ENCODE peak calls at places on chromosomes 11 and 22, in four cellular contexts. Z is K562, I is H1, J is GM12878. U is an unnamed sample.
A peak's percentile ranks its signal among the peaks of the same experiment; 100 is the strongest.

GRCh38 chr11:115720537-115721308 is 216.5 kb upstream of the CADM1 start:
- DNase-seq in J (no peak), Z (no peak), I (no peak), U (no peak)

GRCh38 chr11:43708776-43709175 is 28.2 kb downstream of the HSD17B12 start:
- DNase-seq in I (no peak), Z (no peak), J (no peak), U (no peak)

GRCh38 chr11:128555606-128556005 is 31.8 kb downstream of the ETS1 start:
- DNase-seq in Z (no peak), J (no peak), I (no peak), U (no peak)

GRCh38 chr11:1039481-1040427 is 3.2 kb upstream of the MUC6 start:
- DNase-seq in I (no peak), Z (no peak), J (no peak), U (no peak)

GRCh38 chr11:26930518-26931247 is 63.2 kb upstream of the FIBIN start:
- DNase-seq in I (no peak), J (no peak), Z (no peak), U (no peak)

GRCh38 chr22:20316844-20317401 is 2.9 kb downstream of the DGCR6L start:
- DNase-seq in I (no peak), J (no peak), Z (peak; percentile 11), U (no peak)

GRCh38 chr11:72769680-72770079 is 17.5 kb upstream of the ARAP1 start:
- DNase-seq in J (no peak), I (no peak), Z (no peak), U (no peak)

GRCh38 chr22:19757140-19757984 is 3.2 kb upstream of the TBX1 start:
- DNase-seq in Z (no peak), I (no peak), J (no peak), U (no peak)

GRCh38 chr22:36373258-36373579 is 14.5 kb downstream of the MYH9 start:
- DNase-seq in Z (no peak), J (no peak), I (no peak), U (no peak)

GRCh38 chr11:117443269-117444186 is 115.9 kb downstream of the CEP164 start:
- DNase-seq in Z (peak; percentile 65), I (peak; percentile 27), J (no peak), U (no peak)

GRCh38 chr11:20669833-20670684 is 673 bp downstream of the NELL1 start:
- DNase-seq in Z (no peak), J (no peak), I (no peak), U (no peak)

GRCh38 chr11:71491531-71492329 is 35.3 kb upstream of the KRTAP5-7 start:
- DNase-seq in Z (no peak), I (no peak), J (no peak), U (no peak)

GRCh38 chr11:96260526-96260925 is 82.5 kb downstream of the MAML2 start:
- DNase-seq in J (no peak), Z (no peak), I (no peak), U (no peak)

GRCh38 chr11:1120532-1121342 is 37.0 kb upstream of the MUC5AC start:
- DNase-seq in Z (no peak), I (no peak), J (no peak), U (peak; percentile 16)

GRCh38 chr11:34149274-34149673 is 43.8 kb downstream of the NAT10 start:
- DNase-seq in J (no peak), I (no peak), Z (no peak), U (no peak)

GRCh38 chr11:65558002-65558784 is at the start of gene LTBP3:
- DNase-seq in Z (peak; percentile 90), I (no peak), J (no peak), U (peak; percentile 75)
- TF ChIP-seq TAF1 in Z (no peak), I (peak; percentile 23), J (no peak), U (no peak)

GRCh38 chr11:133012803-133013202 is 519.5 kb downstream of the OPCML start:
- DNase-seq in Z (no peak), I (no peak), J (no peak), U (no peak)

GRCh38 chr11:133015457-133015856 is 516.8 kb downstream of the OPCML start:
- DNase-seq in I (no peak), J (no peak), Z (no peak), U (no peak)

GRCh38 chr11:133007020-133007584 is 525.2 kb downstream of the OPCML start:
- DNase-seq in Z (no peak), I (no peak), J (no peak), U (no peak)

DNA sequence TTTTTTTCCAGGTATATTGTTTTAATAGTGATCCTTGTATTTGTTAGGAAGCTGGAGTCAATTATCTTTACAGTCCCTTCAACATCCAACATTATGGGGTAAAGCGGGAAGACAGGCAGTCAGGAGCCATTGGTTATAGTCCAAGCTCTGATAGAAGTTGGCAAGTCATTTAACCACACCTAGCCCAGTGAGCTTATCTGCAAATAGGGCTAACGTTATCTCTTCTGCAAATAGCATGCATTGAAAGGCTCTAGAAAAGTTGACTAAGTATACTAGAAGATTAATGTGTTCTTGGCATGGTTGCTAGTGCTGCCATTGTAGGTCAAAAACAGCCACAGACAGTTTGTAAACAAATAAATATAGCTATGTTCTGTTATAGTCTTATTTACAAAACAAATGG is 520.7 kb downstream of the OPCML start:
- DNase-seq in I (no peak), Z (no peak), J (no peak), U (no peak)
- TF ChIP-seq POLR2AphosphoS5 in I (no peak), Z (no peak), J (no peak), U (no peak)

DNA sequence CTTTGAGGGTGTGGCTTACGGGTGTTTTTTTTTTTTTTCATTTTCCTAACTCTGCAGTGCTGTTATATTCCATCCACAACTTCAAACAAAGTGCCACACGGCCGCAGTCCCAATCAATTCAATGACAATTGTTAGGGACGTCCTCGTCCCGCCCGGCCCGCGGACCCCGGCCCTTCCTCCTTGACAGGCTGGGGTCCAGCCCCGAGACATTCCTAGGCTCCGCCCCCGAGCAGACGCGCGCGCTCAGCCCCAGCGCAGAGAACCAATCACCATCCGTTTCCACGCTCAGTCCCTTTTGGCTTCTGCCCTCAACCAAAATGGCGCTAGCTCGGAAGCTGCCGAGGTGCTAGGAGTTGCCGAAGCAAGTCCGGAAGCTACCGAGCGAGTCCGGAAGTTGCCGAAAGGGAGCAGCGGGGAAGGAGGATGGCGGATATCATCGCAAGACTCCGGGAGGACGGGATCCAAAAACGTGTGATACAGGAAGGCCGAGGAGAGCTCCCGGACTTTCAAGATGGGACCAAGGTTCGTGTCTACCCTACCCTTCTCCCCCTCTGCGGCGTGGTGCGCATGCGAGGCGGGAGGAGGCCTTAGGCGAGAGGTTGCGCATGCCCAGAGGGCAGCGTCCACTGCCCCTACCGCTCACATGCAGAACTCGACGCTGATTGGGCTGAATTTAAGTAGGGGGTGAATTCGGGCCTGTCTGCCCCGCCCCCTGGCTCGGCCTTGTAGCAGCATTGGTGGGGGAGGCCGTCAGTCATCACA is at the start of gene AIP:
- DNase-seq in I (peak; percentile 93), J (peak; percentile 97), Z (peak; percentile 99), U (peak; percentile 92)
- TF ChIP-seq POLR2A in I (no peak), J (peak; percentile 78), Z (peak; percentile 81), U (peak; percentile 71)

DNA sequence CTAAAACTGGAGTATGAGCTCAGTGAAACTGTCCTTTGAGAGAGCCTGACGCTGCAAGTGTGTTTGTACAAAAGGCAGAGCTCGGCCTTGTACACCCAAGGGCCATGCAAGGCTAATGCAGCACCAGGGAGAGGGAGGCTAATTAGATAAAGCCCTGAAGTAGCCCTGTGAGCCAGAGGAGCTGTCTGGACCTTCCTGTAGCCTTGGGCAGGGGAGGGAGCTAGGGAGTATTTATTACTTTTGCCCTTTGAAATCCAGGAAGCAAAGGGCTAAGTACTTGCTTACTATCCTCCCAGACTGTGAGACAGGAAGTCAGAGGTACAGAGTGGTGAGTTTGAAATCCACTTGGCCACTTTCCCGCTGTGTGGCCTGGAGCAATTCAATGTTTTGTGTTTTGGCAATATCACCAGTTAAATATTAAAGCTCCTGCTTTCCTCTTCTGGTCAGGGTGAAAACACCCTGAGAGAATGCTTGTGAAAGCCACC is 10.2 kb upstream of the LDHA start:
- DNase-seq in J (peak; percentile 51), Z (peak; percentile 69), I (no peak), U (no peak)
- TF ChIP-seq TAF1 in J (no peak), Z (no peak), I (no peak), U (peak; percentile 1)

DNA sequence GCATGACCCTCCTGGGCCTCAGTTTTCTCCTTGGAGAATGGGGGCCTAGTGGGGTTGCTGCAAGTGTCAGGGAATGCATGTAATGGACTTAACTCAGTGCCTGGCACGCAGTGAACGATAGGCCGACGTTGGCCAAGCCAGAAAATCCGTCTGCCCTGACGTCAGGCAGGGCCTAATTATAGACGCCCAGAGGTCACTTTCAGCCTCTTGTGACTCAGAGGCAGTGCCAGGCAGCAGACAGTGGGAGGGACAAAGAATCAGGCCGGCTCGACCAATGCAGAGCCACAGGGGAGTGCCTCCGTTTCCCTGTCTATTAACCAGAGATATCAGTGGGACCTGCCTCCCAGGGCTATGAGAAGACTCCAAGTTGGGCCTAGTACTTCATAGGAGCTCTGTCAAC is 115.0 kb downstream of the MN1 start:
- DNase-seq in J (no peak), I (no peak), Z (peak; percentile 37), U (no peak)
- TF ChIP-seq POLR2AphosphoS5 in J (no peak), I (no peak), Z (no peak), U (no peak)

GRCh38 chr11:69310934-69311766 is 17.2 kb downstream of the MYEOV start:
- DNase-seq in I (no peak), Z (no peak), J (peak; percentile 21), U (no peak)
- TF ChIP-seq POLR2A in I (no peak), Z (no peak), J (no peak), U (no peak)

GRCh38 chr11:82765466-82766034 is 31.9 kb upstream of the FAM181B start:
- DNase-seq in I (no peak), J (no peak), Z (peak; percentile 48), U (no peak)

GRCh38 chr11:82771781-82772180 is 38.1 kb upstream of the FAM181B start:
- DNase-seq in I (no peak), J (no peak), Z (no peak), U (no peak)

GRCh38 chr11:82763167-82763566 is 29.5 kb upstream of the FAM181B start:
- DNase-seq in Z (no peak), I (no peak), J (no peak), U (no peak)

GRCh38 chr11:82767123-82767522 is 33.5 kb upstream of the FAM181B start:
- DNase-seq in I (no peak), Z (peak; percentile 23), J (no peak), U (no peak)
- TF ChIP-seq TAF1 in I (no peak), Z (no peak), J (no peak), U (no peak)

GRCh38 chr22:30637701-30638114 is 2.1 kb downstream of the SLC35E4 start:
- DNase-seq in J (no peak), Z (no peak), I (no peak), U (no peak)
- TF ChIP-seq POLR2AphosphoS5 in J (no peak), Z (no peak), I (no peak), U (no peak)

DNA sequence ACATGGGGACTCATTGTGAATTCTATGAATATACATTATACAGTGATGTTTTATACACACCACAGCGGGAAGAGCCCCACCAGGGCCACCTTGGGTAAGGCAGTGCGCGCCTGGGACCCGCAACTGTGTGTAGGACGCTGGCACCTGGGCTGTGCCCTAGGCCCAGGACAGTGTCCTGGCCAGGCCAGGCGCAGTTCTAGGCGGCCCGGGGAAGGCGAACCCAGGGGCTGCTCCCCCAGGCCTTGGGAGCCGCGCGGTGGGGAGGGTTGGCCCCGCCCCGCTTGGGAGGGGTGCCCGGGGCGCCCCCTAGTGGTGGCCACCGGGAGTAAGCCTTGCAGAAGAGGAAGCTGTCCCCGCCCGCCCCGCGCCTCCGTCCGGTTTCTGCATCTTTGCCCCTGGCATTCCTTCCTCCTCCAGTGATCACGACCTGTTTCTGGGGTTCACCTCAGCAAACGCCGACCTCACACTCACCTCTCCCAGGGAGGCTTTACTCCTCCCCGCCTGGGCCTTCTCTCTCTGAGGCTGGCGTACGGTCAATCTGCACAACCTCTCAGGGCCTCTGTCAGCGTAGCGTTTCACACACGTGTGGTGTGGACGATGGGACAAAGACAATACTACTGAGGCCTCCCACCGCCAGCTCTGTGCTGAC is 9.5 kb upstream of the EHD1 start:
- DNase-seq in J (no peak), I (peak; percentile 56), Z (peak; percentile 92), U (peak; percentile 94)
- TF ChIP-seq POLR2A in J (no peak), I (no peak), Z (peak; percentile 66), U (no peak)

U was measured in GM12892.